ENCODE peak calls at places on chromosomes 11 and 22, in six cellular contexts. F is H1, P is HCT116, N is HepG2, G is WTC11, M is GM12878. Y is an unnamed sample.

GRCh38 chr22:28269277-28269676 is 350.2 kb upstream of the PITPNB start:
- DNase-seq in P (no peak), F (no peak), N (no peak), M (no peak), G (no peak), Y (no peak)

GRCh38 chr11:30254307-30255298 is 23.8 kb downstream of the FSHB start:
- DNase-seq in N (no peak), P (no peak), F (no peak), M (no peak), G (no peak), Y (no peak)

GRCh38 chr22:23235425-23235824 is 55.1 kb downstream of the BCR start:
- DNase-seq in M (no peak), G (no peak), F (no peak), P (no peak), N (no peak), Y (peak)

GRCh38 chr22:39994046-39994565 is 648 bp upstream of the FAM83F start:
- DNase-seq in P (no peak), F (no peak), N (no peak), M (no peak), G (no peak), Y (peak)

GRCh38 chr11:33256031-33256807 is 962 bp upstream of the HIPK3 start:
- DNase-seq in N (no peak), M (no peak), G (no peak), P (no peak), F (no peak), Y (no peak)

GRCh38 chr11:111520565-111520964 is 6.0 kb downstream of the HOATZ start:
- DNase-seq in M (no peak), N (no peak), G (no peak), P (no peak), F (no peak), Y (no peak)

GRCh38 chr11:36253238-36253637 is 36.0 kb downstream of the COMMD9 start:
- DNase-seq in M (no peak), G (no peak), N (no peak), P (no peak), F (no peak), Y (no peak)

GRCh38 chr22:27151407-27151806 is 494.0 kb downstream of the MIAT start:
- DNase-seq in F (no peak), G (no peak), P (no peak), M (no peak), N (no peak), Y (no peak)

GRCh38 chr11:68727783-68728182 is 23.5 kb downstream of the TESMIN start:
- DNase-seq in F (no peak), P (no peak), M (no peak), G (no peak), N (no peak), Y (no peak)

GRCh38 chr11:73194593-73194992 is 23.5 kb upstream of the P2RY2 start:
- DNase-seq in P (no peak), F (no peak), G (peak), N (no peak), M (no peak), Y (no peak)

GRCh38 chr11:114316980-114317675 is 20.9 kb downstream of the NNMT start:
- DNase-seq in M (no peak), P (no peak), G (no peak), F (no peak), N (no peak), Y (no peak)

DNA sequence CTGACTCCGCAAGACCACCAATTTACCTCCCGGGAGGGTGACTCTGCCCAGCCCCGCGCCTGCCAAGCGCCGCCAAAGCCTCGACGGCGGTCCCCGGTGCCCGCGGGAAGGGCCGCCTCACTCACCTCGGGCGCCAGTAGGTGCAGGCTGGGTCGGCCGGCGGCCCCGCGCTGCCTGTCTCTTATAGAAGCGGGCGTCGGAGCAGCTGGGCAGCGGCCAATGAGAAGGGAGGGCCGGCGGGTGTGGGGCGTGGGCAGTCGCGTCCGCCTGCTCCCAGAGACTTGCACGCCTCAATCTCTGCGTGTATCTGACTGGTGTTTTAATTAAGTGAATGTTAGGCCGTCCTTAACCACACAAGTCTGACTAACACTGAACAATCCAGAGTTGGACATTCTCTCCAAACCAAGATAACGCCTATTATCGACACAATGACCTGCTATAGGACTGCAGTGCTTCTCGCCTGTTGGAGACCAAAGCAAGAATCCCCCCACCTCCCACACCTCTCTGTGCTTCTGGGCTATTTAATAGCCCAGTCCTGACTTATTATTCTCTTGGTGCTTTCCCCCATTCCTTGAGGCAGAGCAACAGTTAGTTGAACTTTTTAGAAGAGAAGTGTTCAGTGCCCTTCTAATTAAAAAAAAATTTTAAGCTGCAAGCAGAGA is at the start of gene TPH1:
- DNase-seq in M (no peak), G (peak), N (no peak), F (peak), P (no peak), Y (no peak)
- TF ChIP-seq ATF3 in M (no peak), G (no peak), N (no peak), F (no peak), P (no peak), Y (no peak)

GRCh38 chr11:43830928-43831440 is 49.6 kb upstream of the ALKBH3 start:
- DNase-seq in P (peak), M (no peak), G (no peak), F (no peak), N (peak), Y (no peak)
- TF ChIP-seq ATF3 in P (peak), M (no peak), G (no peak), F (no peak), N (no peak), Y (peak)

GRCh38 chr22:36328635-36329216 is 59.0 kb downstream of the MYH9 start:
- DNase-seq in M (peak), N (no peak), G (no peak), P (no peak), F (no peak), Y (peak)
- TF ChIP-seq ATF3 in M (no peak), N (no peak), G (no peak), P (no peak), F (no peak), Y (no peak)

DNA sequence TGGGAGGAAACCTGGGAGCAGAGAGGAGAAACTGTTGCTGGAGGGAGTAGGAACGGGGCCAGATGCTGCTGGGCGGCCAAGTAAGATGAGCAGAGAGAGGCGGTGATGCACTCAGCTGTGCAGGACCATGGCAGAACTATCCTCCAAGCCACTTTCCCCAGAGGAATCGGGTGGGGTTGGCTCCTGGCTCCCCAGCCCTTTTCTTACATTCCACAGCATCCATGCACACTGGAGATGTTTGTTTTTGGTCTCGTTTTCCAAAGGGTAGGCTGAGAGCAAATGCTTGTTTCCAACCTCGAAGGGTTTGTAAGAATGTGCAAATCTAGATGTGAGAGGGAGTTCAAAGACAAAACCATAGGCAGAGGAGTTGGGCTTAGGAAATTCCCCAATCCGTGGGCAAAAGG is 73.2 kb downstream of the DBX1 start:
- DNase-seq in G (no peak), N (no peak), M (no peak), F (no peak), P (no peak), Y (no peak)
- TF ChIP-seq ATF3 in G (no peak), N (no peak), M (no peak), F (no peak), P (no peak), Y (no peak)

Y was measured in K562.